ENCODE peak calls at places on chromosomes 5 and 9, in seven cellular contexts. L, P, N, T, A, O and W are unnamed samples.

GRCh38 chr5:73298251-73299016 is 125.4 kb downstream of the TMEM174 start:
- DNase-seq in L (no peak), P (no peak), N (no peak), T (peak; percentile 73), A (no peak), O (no peak), W (no peak)

GRCh38 chr9:31615964-31616363 is 768.5 kb upstream of the ACO1 start:
- DNase-seq in L (no peak), P (no peak), N (no peak), T (no peak), A (no peak), O (no peak), W (no peak)

GRCh38 chr9:4489919-4490704 is at the start of gene SLC1A1:
- DNase-seq in L (peak; percentile 43), P (no peak), N (peak; percentile 24), T (peak; percentile 60), A (peak; percentile 88), O (peak; percentile 43), W (peak; percentile 67)

GRCh38 chr5:52491071-52491828 is 296.5 kb upstream of the ITGA1 start:
- DNase-seq in L (no peak), P (no peak), N (no peak), T (no peak), A (no peak), O (no peak), W (no peak)

GRCh38 chr9:72271617-72272478 is 93.2 kb downstream of the ZFAND5 start:
- DNase-seq in L (peak; percentile 47), P (peak; percentile 57), N (peak; percentile 62), T (peak; percentile 77), A (no peak), O (peak; percentile 12), W (peak; percentile 62)

GRCh38 chr5:176413255-176413565 is 3.1 kb downstream of the CLTB start:
- DNase-seq in L (no peak), P (no peak), N (no peak), T (peak; percentile 72), A (no peak), O (no peak), W (no peak)

GRCh38 chr9:133260334-133261102 is 14.5 kb downstream of the ABO start:
- DNase-seq in L (no peak), P (no peak), N (no peak), T (no peak), A (peak; percentile 60), O (no peak), W (no peak)

GRCh38 chr9:98256632-98257218 is 1.3 kb upstream of the TBC1D2 start:
- DNase-seq in L (no peak), P (no peak), N (peak; percentile 34), T (peak; percentile 31), A (no peak), O (no peak), W (peak; percentile 28)

GRCh38 chr5:139378941-139379361 is 4.1 kb downstream of the SLC23A1 start:
- DNase-seq in L (no peak), P (no peak), N (no peak), T (no peak), A (no peak), O (no peak), W (no peak)

GRCh38 chr9:99680191-99680590 is 141.5 kb upstream of the NR4A3 start:
- DNase-seq in L (no peak), P (peak; percentile 57), N (no peak), T (peak; percentile 65), A (no peak), O (no peak), W (no peak)

GRCh38 chr9:14515564-14516198 is 177.6 kb downstream of the ZDHHC21 start:
- DNase-seq in L (no peak), P (no peak), N (no peak), T (no peak), A (no peak), O (no peak), W (peak; percentile 18)

GRCh38 chr9:121771851-121772599 is 120.6 kb downstream of the DAB2IP start:
- DNase-seq in L (no peak), P (no peak), N (no peak), T (no peak), A (no peak), O (no peak), W (peak; percentile 95)

GRCh38 chr9:137417161-137418021 is 5.6 kb downstream of the EXD3 start:
- DNase-seq in L (no peak), P (no peak), N (no peak), T (no peak), A (no peak), O (no peak), W (no peak)

GRCh38 chr5:6711409-6712135 is 1.7 kb upstream of the TENT4A start:
- DNase-seq in L (no peak), P (no peak), N (peak; percentile 16), T (no peak), A (no peak), O (no peak), W (no peak)

GRCh38 chr5:177116631-177117373 is 16.8 kb upstream of the NSD1 start:
- DNase-seq in L (no peak), P (no peak), N (peak; percentile 83), T (peak; percentile 91), A (peak; percentile 90), O (peak; percentile 82), W (peak; percentile 94)

GRCh38 chr9:70517926-70518325 is 103.5 kb upstream of the KLF9 start:
- DNase-seq in L (no peak), P (no peak), N (no peak), T (peak; percentile 64), A (no peak), O (no peak), W (no peak)

GRCh38 chr9:133377721-133378216 is 1.6 kb downstream of the STKLD1 start:
- DNase-seq in L (no peak), P (no peak), N (no peak), T (peak; percentile 70), A (no peak), O (no peak), W (no peak)

GRCh38 chr5:96734871-96735325 is 72.7 kb downstream of the CAST start:
- DNase-seq in L (no peak), P (no peak), N (no peak), T (no peak), A (no peak), O (no peak), W (no peak)

GRCh38 chr5:149869266-149869875 is 75.2 kb downstream of the PDE6A start:
- DNase-seq in L (no peak), P (no peak), N (no peak), T (no peak), A (no peak), O (no peak), W (no peak)

GRCh38 chr5:173242079-173242478 is 7.1 kb upstream of the NKX2-5 start:
- DNase-seq in L (no peak), P (no peak), N (no peak), T (no peak), A (no peak), O (no peak), W (no peak)

GRCh38 chr9:970310-971002 is 6.0 kb upstream of the DMRT3 start:
- DNase-seq in L (no peak), P (no peak), N (no peak), T (no peak), A (no peak), O (no peak), W (no peak)

GRCh38 chr9:125631391-125632085 is 75.5 kb downstream of the MAPKAP1 start:
- DNase-seq in L (no peak), P (no peak), N (peak; percentile 35), T (peak; percentile 80), A (no peak), O (no peak), W (peak; percentile 20)

GRCh38 chr5:42360061-42360460 is 63.2 kb upstream of the GHR start:
- DNase-seq in L (no peak), P (no peak), N (no peak), T (peak; percentile 47), A (no peak), O (no peak), W (no peak)

GRCh38 chr5:142621227-142621626 is 64.7 kb downstream of the FGF1 start:
- DNase-seq in L (no peak), P (peak; percentile 41), N (no peak), T (peak; percentile 56), A (no peak), O (no peak), W (no peak)

GRCh38 chr9:34267660-34268059 is 61.4 kb downstream of the KIF24 start:
- DNase-seq in L (no peak), P (no peak), N (no peak), T (no peak), A (no peak), O (no peak), W (no peak)

GRCh38 chr5:145341842-145342241 is 493.3 kb downstream of the PRELID2 start:
- DNase-seq in L (no peak), P (no peak), N (no peak), T (peak; percentile 38), A (no peak), O (no peak), W (no peak)

GRCh38 chr9:1005043-1005667 is 28.7 kb downstream of the DMRT3 start:
- DNase-seq in L (peak; percentile 24), P (no peak), N (no peak), T (peak; percentile 63), A (no peak), O (no peak), W (peak; percentile 16)

GRCh38 chr5:132055441-132055807 is 5.0 kb upstream of the IL3 start:
- DNase-seq in L (no peak), P (no peak), N (peak; percentile 13), T (no peak), A (no peak), O (no peak), W (no peak)

GRCh38 chr9:79195904-79196303 is 375.9 kb upstream of the TLE4 start:
- DNase-seq in L (no peak), P (peak; percentile 35), N (no peak), T (peak; percentile 92), A (no peak), O (no peak), W (no peak)

GRCh38 chr5:81852277-81853004 is 101.5 kb upstream of the SSBP2 start:
- DNase-seq in L (peak; percentile 51), P (no peak), N (peak; percentile 30), T (peak; percentile 87), A (no peak), O (peak; percentile 21), W (peak; percentile 17)

GRCh38 chr9:137266162-137266527 is 11.0 kb downstream of the NELFB start:
- DNase-seq in L (no peak), P (no peak), N (no peak), T (no peak), A (no peak), O (no peak), W (no peak)

GRCh38 chr5:132182366-132183040 is 45.1 kb downstream of the P4HA2 start:
- DNase-seq in L (no peak), P (no peak), N (no peak), T (no peak), A (no peak), O (no peak), W (no peak)

GRCh38 chr5:140042551-140043507 is at the start of gene NRG2:
- DNase-seq in L (peak; percentile 24), P (peak; percentile 21), N (peak; percentile 36), T (peak; percentile 21), A (peak; percentile 84), O (peak; percentile 69), W (peak; percentile 83)